ENCODE peak calls at places on chromosomes 13 and 19, in eight cellular contexts. Z is psoas muscle; O is CD4-positive, alpha-beta T cell; B is stimulated activated CD8-positive, alpha-beta memory T cell treated with anti-CD3 and anti-CD28 coated beads, Interleukin-2, amount 100 ng/mL, for 48 hours; F is fibroblast of mammary gland; A is omental fat pad; G is transverse colon; T is GM12892. Q is an unnamed sample.
A peak's percentile ranks its signal among the peaks of the same experiment; 100 is the strongest.

GRCh38 chr19:51751655-51752054 is at the start of gene FPR1:
- DNase-seq in B (no peak), T (no peak), Z (no peak), O (no peak), A (no peak), G (no peak), F (peak; percentile 88), Q (no peak)

GRCh38 chr13:101109005-101109404 is 307.3 kb downstream of the NALCN start:
- DNase-seq in A (no peak), O (no peak), B (no peak), Z (no peak), G (no peak), T (no peak), F (no peak), Q (no peak)

GRCh38 chr13:33349314-33349995 is 63.9 kb upstream of the STARD13 start:
- DNase-seq in O (no peak), Z (peak; percentile 49), G (peak; percentile 31), A (no peak), T (no peak), F (peak; percentile 27), B (no peak), Q (no peak)

GRCh38 chr19:3881272-3882040 is 971 bp downstream of the ATCAY start:
- DNase-seq in Z (no peak), A (no peak), F (no peak), B (no peak), G (no peak), O (no peak), T (no peak), Q (no peak)

GRCh38 chr13:37942929-37943328 is 73.4 kb upstream of the TRPC4 start:
- DNase-seq in T (no peak), B (no peak), Z (no peak), A (no peak), G (no peak), F (no peak), O (no peak), Q (no peak)

GRCh38 chr13:111907341-111907880 is 159.5 kb upstream of the SOX1 start:
- DNase-seq in B (no peak), T (no peak), Z (no peak), O (no peak), G (no peak), A (no peak), F (no peak), Q (no peak)

GRCh38 chr13:42548731-42549554 is 25.0 kb upstream of the TNFSF11 start:
- DNase-seq in G (peak; percentile 29), O (no peak), T (peak; percentile 42), F (peak; percentile 33), B (no peak), Z (no peak), A (no peak), Q (peak; percentile 8)

GRCh38 chr13:76225815-76226489 is 589.8 kb downstream of the LMO7 start:
- DNase-seq in T (no peak), B (no peak), Z (peak; percentile 79), F (peak; percentile 69), A (no peak), G (no peak), O (no peak), Q (no peak)

GRCh38 chr19:4930664-4931063 is 21.4 kb downstream of the UHRF1 start:
- DNase-seq in F (peak; percentile 93), Z (no peak), A (no peak), T (no peak), G (no peak), B (no peak), O (no peak), Q (no peak)

GRCh38 chr19:51250786-51251452 is at the start of gene SIGLECL1:
- DNase-seq in A (no peak), O (no peak), B (no peak), F (no peak), G (no peak), T (no peak), Z (no peak), Q (no peak)

GRCh38 chr13:34166406-34166805 is 348.5 kb downstream of the RFC3 start:
- DNase-seq in O (no peak), F (no peak), T (no peak), A (no peak), B (no peak), Z (no peak), G (no peak), Q (no peak)

GRCh38 chr19:55117636-55118391 is at the start of gene PPP1R12C:
- DNase-seq in T (peak; percentile 99), G (peak; percentile 99), A (peak; percentile 94), F (peak; percentile 98), O (peak; percentile 98), B (peak; percentile 98), Z (peak; percentile 99), Q (peak; percentile 98)

GRCh38 chr13:28819046-28819747 is 942 bp upstream of the MTUS2 start:
- DNase-seq in A (no peak), T (no peak), F (peak; percentile 41), Z (no peak), G (no peak), O (no peak), B (no peak), Q (no peak)

GRCh38 chr13:83048419-83048818 is 833.9 kb downstream of the SLITRK1 start:
- DNase-seq in G (no peak), T (no peak), Z (no peak), F (peak; percentile 25), B (no peak), A (no peak), O (no peak), Q (no peak)

GRCh38 chr13:22014469-22014868 is 343.6 kb downstream of the FGF9 start:
- DNase-seq in Z (no peak), F (no peak), T (no peak), O (no peak), A (no peak), B (no peak), G (no peak), Q (no peak)

GRCh38 chr19:14325863-14326262 is 55.4 kb upstream of the ADGRE5 start:
- DNase-seq in Z (no peak), T (no peak), F (no peak), A (no peak), O (no peak), B (no peak), G (no peak), Q (no peak)

GRCh38 chr19:33654840-33655508 is 33.2 kb downstream of the CHST8 start:
- DNase-seq in F (no peak), T (no peak), A (no peak), B (no peak), Z (no peak), O (no peak), G (no peak), Q (no peak)

GRCh38 chr13:114131581-114132418 is 623 bp downstream of the RASA3 start:
- DNase-seq in B (no peak), T (no peak), A (no peak), Z (peak; percentile 70), O (peak; percentile 26), G (no peak), F (no peak), Q (no peak)

GRCh38 chr13:57982782-57983181 is 351.2 kb downstream of the PCDH17 start:
- DNase-seq in O (no peak), G (no peak), Z (no peak), A (no peak), B (no peak), T (no peak), F (no peak), Q (no peak)

GRCh38 chr13:66805657-66806056 is 424.5 kb downstream of the PCDH9 start:
- DNase-seq in F (peak; percentile 73), G (no peak), A (no peak), B (no peak), T (no peak), O (no peak), Z (no peak), Q (peak; percentile 6)

GRCh38 chr13:45909724-45910123 is 58.2 kb upstream of the SIAH3 start:
- DNase-seq in F (no peak), T (no peak), Z (no peak), G (no peak), B (no peak), A (no peak), O (no peak), Q (no peak)

GRCh38 chr13:50213526-50213925 is 198.3 kb downstream of the KCNRG start:
- DNase-seq in F (no peak), A (no peak), G (no peak), Z (no peak), O (no peak), B (no peak), T (no peak), Q (no peak)

GRCh38 chr13:99322297-99323103 is 15.3 kb upstream of the GPR183 start:
- DNase-seq in O (no peak), F (peak; percentile 92), Z (no peak), A (no peak), B (no peak), T (peak; percentile 27), G (no peak), Q (peak; percentile 35)

GRCh38 chr19:7224995-7225394 is 69.2 kb downstream of the INSR start:
- DNase-seq in T (no peak), B (no peak), A (no peak), Z (no peak), G (no peak), O (no peak), F (no peak), Q (no peak)

GRCh38 chr19:16118489-16119033 is 6.9 kb downstream of the RAB8A start:
- DNase-seq in G (peak; percentile 76), Z (peak; percentile 52), F (no peak), B (peak; percentile 31), O (no peak), A (no peak), T (peak; percentile 83), Q (no peak)

GRCh38 chr13:114222461-114222968 is 12.2 kb upstream of the CDC16 start:
- DNase-seq in B (no peak), Z (no peak), F (no peak), O (no peak), T (no peak), G (peak; percentile 30), A (no peak), Q (no peak)

GRCh38 chr19:16193466-16193865 is 4.2 kb upstream of the AP1M1 start:
- DNase-seq in G (no peak), F (no peak), T (no peak), Z (no peak), A (no peak), B (no peak), O (no peak), Q (no peak)